ENCODE peak calls at places on chromosomes 4 and X, in four cellular contexts. Q, W, U and D are unnamed samples.

GRCh38 chr4:62455871-62456270 is 1255.7 kb downstream of the ADGRL3 start:
- DNase-seq in Q (no peak), W (no peak), U (no peak), D (no peak)

GRCh38 chr4:54658321-54659093 is 750 bp downstream of the KIT start:
- DNase-seq in Q (peak; percentile 39), W (no peak), U (peak; percentile 63), D (peak; percentile 61)

GRCh38 chrX:120690344-120690743 is 60.5 kb upstream of the C1GALT1C1 start:
- DNase-seq in Q (no peak), W (no peak), U (no peak), D (no peak)

GRCh38 chrX:123481908-123482873 is 250.7 kb downstream of the THOC2 start:
- DNase-seq in Q (no peak), W (no peak), U (no peak), D (no peak)

GRCh38 chrX:121479406-121479805 is 432.0 kb downstream of the GLUD2 start:
- DNase-seq in Q (no peak), W (no peak), U (no peak), D (no peak)

GRCh38 chr4:85489273-85489672 is 14.3 kb downstream of the ARHGAP24 start:
- DNase-seq in Q (no peak), W (no peak), U (no peak), D (no peak)

GRCh38 chr4:54683616-54684346 is 26.0 kb downstream of the KIT start:
- DNase-seq in Q (peak; percentile 65), W (peak; percentile 69), U (peak; percentile 74), D (no peak)

GRCh38 chrX:24491741-24492140 is 26.7 kb downstream of the PDK3 start:
- DNase-seq in Q (no peak), W (no peak), U (no peak), D (no peak)

GRCh38 chr4:184383497-184384055 is 90.8 kb downstream of the IRF2 start:
- DNase-seq in Q (no peak), W (no peak), U (no peak), D (peak; percentile 53)

GRCh38 chr4:178958725-178959440 is 1516.6 kb upstream of the AGA start:
- DNase-seq in Q (no peak), W (no peak), U (no peak), D (no peak)

GRCh38 chr4:173403051-173403450 is 4.1 kb upstream of the SCRG1 start:
- DNase-seq in Q (no peak), W (no peak), U (no peak), D (no peak)

GRCh38 chr4:72899214-72899613 is 170.3 kb downstream of the COX18 start:
- DNase-seq in Q (no peak), W (no peak), U (no peak), D (no peak)

GRCh38 chr4:145178740-145179139 is 1.6 kb downstream of the OTUD4 start:
- DNase-seq in Q (no peak), W (no peak), U (peak; percentile 35), D (peak; percentile 55)